ENCODE peak calls at places on chromosome 15, in ten cellular contexts. E, F, Q, O, U, B, C, P, M and D are unnamed samples.

GRCh38 chr15:101047301-101047781 is 128.2 kb downstream of the LRRK1 start:
- DNase-seq in M (peak; percentile 67), P (peak; percentile 12), C (no peak), O (no peak), F (peak; percentile 40), U (peak; percentile 7), B (peak; percentile 70), Q (peak; percentile 43), E (peak; percentile 48), D (peak; percentile 7)

GRCh38 chr15:60751985-60752952 is 273.3 kb upstream of the ICE2 start:
- DNase-seq in Q (peak; percentile 88), M (no peak), U (peak; percentile 29), P (no peak), C (peak; percentile 62), E (no peak), F (no peak), B (no peak), O (peak; percentile 56), D (no peak)

GRCh38 chr15:33242165-33242564 is 47.7 kb upstream of the FMN1 start:
- DNase-seq in C (peak; percentile 72), P (no peak), Q (no peak), B (no peak), M (no peak), O (no peak), U (no peak), F (no peak), E (no peak), D (no peak)

GRCh38 chr15:31486906-31487695 is 160.5 kb downstream of the KLF13 start:
- DNase-seq in Q (no peak), O (no peak), C (no peak), F (no peak), U (no peak), B (no peak), M (no peak), E (peak; percentile 60), P (no peak), D (no peak)

GRCh38 chr15:63366451-63366850 is 15.2 kb downstream of the CA12 start:
- DNase-seq in C (peak; percentile 72), O (no peak), B (no peak), P (no peak), U (no peak), M (no peak), Q (no peak), E (no peak), F (no peak), D (no peak)

GRCh38 chr15:79846539-79846938 is 50.3 kb downstream of the MTHFS start:
- DNase-seq in O (no peak), U (no peak), F (no peak), Q (no peak), B (no peak), C (no peak), M (no peak), P (no peak), E (no peak), D (no peak)

GRCh38 chr15:62068071-62068786 is 1.5 kb downstream of the C2CD4A start:
- DNase-seq in F (peak; percentile 94), P (no peak), O (peak; percentile 14), E (peak; percentile 85), C (peak; percentile 48), B (peak; percentile 89), M (no peak), U (peak; percentile 51), Q (peak; percentile 66), D (peak; percentile 51)

GRCh38 chr15:27499191-27499590 is 528.2 kb downstream of the GABRG3 start:
- DNase-seq in O (no peak), Q (no peak), M (no peak), P (no peak), E (no peak), U (no peak), C (no peak), B (no peak), F (no peak), D (no peak)

GRCh38 chr15:79339588-79340314 is 28.8 kb downstream of the TMED3 start:
- DNase-seq in P (no peak), B (no peak), O (no peak), F (no peak), E (no peak), Q (no peak), U (no peak), M (no peak), C (peak; percentile 50), D (no peak)

GRCh38 chr15:88118741-88119140 is 137.8 kb downstream of the NTRK3 start:
- DNase-seq in C (no peak), B (no peak), U (no peak), Q (no peak), O (no peak), F (no peak), M (no peak), P (no peak), E (no peak), D (no peak)

GRCh38 chr15:72375501-72375845 is 341 bp downstream of the HEXA start:
- DNase-seq in B (no peak), U (peak; percentile 74), C (no peak), P (no peak), Q (no peak), M (no peak), E (no peak), F (peak; percentile 89), O (peak; percentile 41), D (no peak)

GRCh38 chr15:67133738-67134576 is 68.6 kb downstream of the SMAD3 start:
- DNase-seq in O (no peak), Q (peak; percentile 66), M (no peak), P (peak; percentile 73), F (no peak), E (no peak), U (peak; percentile 54), C (peak; percentile 85), B (no peak), D (no peak)

GRCh38 chr15:52762621-52763020 is 27.5 kb downstream of the ONECUT1 start:
- DNase-seq in M (no peak), P (no peak), Q (no peak), B (no peak), F (no peak), O (no peak), E (no peak), C (no peak), U (no peak), D (no peak)
- TF ChIP-seq CTCF in M (no peak), P (no peak), Q (no peak), B (no peak), F (no peak), O (no peak), E (no peak), C (no peak), U (no peak), D (no peak)

GRCh38 chr15:49521802-49522201 is 98.8 kb downstream of the FGF7 start:
- DNase-seq in C (peak; percentile 6), U (no peak), M (no peak), Q (no peak), F (no peak), B (no peak), P (no peak), O (no peak), E (no peak), D (no peak)
- TF ChIP-seq CTCF in C (peak; percentile 15), U (no peak), M (no peak), Q (no peak), F (no peak), B (no peak), P (no peak), O (no peak), E (no peak), D (no peak)

GRCh38 chr15:70569718-70570231 is 193.6 kb downstream of the UACA start:
- DNase-seq in F (no peak), U (no peak), E (no peak), O (no peak), M (no peak), B (no peak), Q (no peak), C (peak; percentile 66), P (no peak), D (no peak)

GRCh38 chr15:70573121-70573850 is 190.1 kb downstream of the UACA start:
- DNase-seq in Q (no peak), C (no peak), O (no peak), P (no peak), F (no peak), M (no peak), E (no peak), U (no peak), B (no peak), D (no peak)

GRCh38 chr15:70566989-70567388 is 196.4 kb downstream of the UACA start:
- DNase-seq in P (no peak), M (peak; percentile 59), Q (no peak), C (no peak), O (no peak), E (no peak), F (no peak), B (no peak), U (no peak), D (no peak)

GRCh38 chr15:70566047-70566835 is 197.1 kb downstream of the UACA start:
- DNase-seq in U (no peak), C (peak; percentile 25), Q (no peak), E (no peak), B (no peak), F (no peak), M (peak; percentile 62), O (no peak), P (no peak), D (no peak)

GRCh38 chr15:70569139-70569717 is 194.1 kb downstream of the UACA start:
- DNase-seq in F (no peak), Q (no peak), P (no peak), U (no peak), E (no peak), B (no peak), O (peak; percentile 28), M (no peak), C (peak; percentile 66), D (no peak)
- TF ChIP-seq CTCF in F (peak; percentile 8), Q (peak; percentile 16), P (no peak), U (peak; percentile 10), E (peak; percentile 47), B (peak; percentile 11), O (peak; percentile 10), M (peak; percentile 51), C (peak; percentile 60), D (no peak)

GRCh38 chr15:86751116-86751515 is 671.4 kb downstream of the AGBL1 start:
- DNase-seq in F (no peak), E (no peak), C (no peak), Q (no peak), B (no peak), O (no peak), P (no peak), M (no peak), U (no peak), D (no peak)

GRCh38 chr15:86759766-86760165 is 680.1 kb downstream of the AGBL1 start:
- DNase-seq in M (no peak), P (no peak), U (no peak), O (no peak), Q (no peak), F (no peak), C (no peak), B (no peak), E (no peak), D (no peak)

DNA sequence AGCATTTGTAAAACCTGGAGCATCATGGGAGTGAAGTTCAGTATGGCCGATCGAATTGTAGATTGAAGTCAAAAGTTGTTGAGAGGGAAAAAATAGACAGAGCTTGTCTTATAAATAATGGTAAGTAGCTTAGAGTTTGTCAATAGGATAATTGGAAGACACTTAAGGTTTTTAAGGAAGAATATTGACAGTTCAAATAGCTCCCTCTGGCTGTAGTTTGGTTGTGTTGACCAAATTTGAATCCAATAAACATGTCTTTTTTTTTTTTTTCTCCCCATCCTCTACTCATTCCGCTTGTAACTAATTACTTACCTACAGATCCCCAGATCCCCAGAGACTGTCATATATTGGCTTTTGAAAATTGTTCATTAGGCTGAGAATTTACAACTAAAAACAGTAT is 677.0 kb downstream of the AGBL1 start:
- DNase-seq in M (no peak), F (no peak), Q (no peak), P (no peak), C (no peak), E (no peak), O (no peak), U (no peak), B (no peak), D (no peak)
- TF ChIP-seq CTCF in M (peak; percentile 30), F (no peak), Q (no peak), P (no peak), C (no peak), E (no peak), O (no peak), U (no peak), B (no peak), D (no peak)